ENCODE peak calls at places on chromosomes 2 and 18, in nine cellular contexts. Q is anterior cingulate cortex; T is NCI-H1092; L is aorta; G is fibroblast of the aortic adventitia; C is H7; H is DMS79 treated with DMSO at 0.1 percent for 48 hours; A is heart right ventricle; F is stimulated activated CD8-positive, alpha-beta memory T cell treated with anti-CD3 and anti-CD28 coated beads, Interleukin-12 subunit alpha, Interleukin-12 subunit beta, amount 100 ng/mL, for 1 hour. E is an unnamed sample.

GRCh38 chr2:26772064-26773001 is 8.2 kb downstream of the SLC35F6 start:
- DNase-seq in Q (no peak), T (no peak), L (peak), G (peak), C (no peak), H (no peak), A (peak), F (no peak), E (peak)

GRCh38 chr2:228318218-228318617 is 136.7 kb upstream of the SPHKAP start:
- DNase-seq in Q (no peak), T (peak), L (no peak), G (peak), C (peak), H (no peak), A (peak), F (no peak), E (no peak)

GRCh38 chr18:59509477-59510173 is 150.6 kb upstream of the LMAN1 start:
- DNase-seq in Q (no peak), T (no peak), L (no peak), G (peak), C (no peak), H (no peak), A (no peak), F (no peak), E (no peak)

GRCh38 chr18:70991577-70991976 is 702.7 kb downstream of the SOCS6 start:
- DNase-seq in Q (no peak), T (no peak), L (no peak), G (peak), C (no peak), H (no peak), A (no peak), F (no peak), E (no peak)

GRCh38 chr2:2902551-2903216 is 474.9 kb downstream of the EIPR1 start:
- DNase-seq in Q (no peak), T (no peak), L (no peak), G (no peak), C (peak), H (no peak), A (no peak), F (no peak), E (no peak)

GRCh38 chr18:68826111-68826510 is 28.2 kb downstream of the CCDC102B start:
- DNase-seq in Q (no peak), T (no peak), L (no peak), G (peak), C (no peak), H (no peak), A (no peak), F (no peak), E (no peak)

GRCh38 chr2:203330434-203330833 is 2.2 kb downstream of the ABI2 start:
- DNase-seq in Q (no peak), T (no peak), L (no peak), G (peak), C (no peak), H (no peak), A (no peak), F (no peak), E (no peak)

GRCh38 chr2:120832296-120833070 is 96.8 kb downstream of the GLI2 start:
- DNase-seq in Q (no peak), T (no peak), L (peak), G (no peak), C (no peak), H (no peak), A (no peak), F (no peak), E (no peak)

GRCh38 chr2:163800889-163801498 is 65.2 kb upstream of the FIGN start:
- DNase-seq in Q (no peak), T (no peak), L (no peak), G (peak), C (no peak), H (peak), A (no peak), F (no peak), E (no peak)

GRCh38 chr2:20185176-20186022 is 39.5 kb downstream of the SDC1 start:
- DNase-seq in Q (no peak), T (no peak), L (no peak), G (no peak), C (no peak), H (no peak), A (no peak), F (no peak), E (no peak)

GRCh38 chr2:27724905-27725693 is 46.4 kb upstream of the MRPL33 start:
- DNase-seq in Q (no peak), T (no peak), L (no peak), G (peak), C (peak), H (no peak), A (no peak), F (no peak), E (no peak)

GRCh38 chr18:61973273-61974115 is 80.7 kb upstream of the RNF152 start:
- DNase-seq in Q (no peak), T (no peak), L (no peak), G (no peak), C (no peak), H (no peak), A (no peak), F (no peak), E (no peak)

GRCh38 chr2:111116843-111117665 is 3.7 kb upstream of the BCL2L11 start:
- DNase-seq in Q (peak), T (peak), L (peak), G (peak), C (peak), H (peak), A (peak), F (peak), E (peak)